ENCODE peak calls at places on chromosomes 1 and 21, in seven cellular contexts. One of them, this sample, is unnamed. For H3K4me1, the result is how much of the 10 kb centered on the place peaks cover.

GRCh38 chr1:11062965-11063401 is 3.2 kb upstream of the SRM start:
- DNase-seq in lung: no peak
- DNase-seq in mesendoderm: no peak
- DNase-seq in A549: no peak
- DNase-seq in SJSA1: no peak
- DNase-seq in aorta: no peak
- DNase-seq in GM23338: no peak
- DNase-seq in this sample: peak

GRCh38 chr1:32349211-32349708 is 13.0 kb downstream of the FAM229A start:
- DNase-seq in lung: peak
- DNase-seq in mesendoderm: no peak
- DNase-seq in GM23338: no peak
- DNase-seq in SJSA1: no peak
- DNase-seq in aorta: peak
- DNase-seq in A549: no peak
- DNase-seq in this sample: no peak

GRCh38 chr1:108831225-108831624 is 25.7 kb downstream of the AKNAD1 start:
- DNase-seq in mesendoderm: no peak
- DNase-seq in lung: no peak
- DNase-seq in SJSA1: peak
- DNase-seq in A549: no peak
- DNase-seq in GM23338: no peak
- DNase-seq in aorta: no peak
- DNase-seq in this sample: no peak

GRCh38 chr1:18557621-18558465 is 72.8 kb upstream of the PAX7 start:
- DNase-seq in lung: peak
- DNase-seq in A549: peak
- DNase-seq in GM23338: peak
- DNase-seq in mesendoderm: peak
- DNase-seq in SJSA1: no peak
- DNase-seq in aorta: no peak
- DNase-seq in this sample: no peak

GRCh38 chr1:46043491-46044017 is 88.9 kb downstream of the PIK3R3 start:
- DNase-seq in SJSA1: no peak
- DNase-seq in mesendoderm: peak
- DNase-seq in A549: no peak
- DNase-seq in lung: no peak
- DNase-seq in GM23338: peak
- DNase-seq in aorta: no peak
- DNase-seq in this sample: no peak

GRCh38 chr1:199101139-199101538 is 462.3 kb downstream of the PTPRC start:
- DNase-seq in lung: no peak
- DNase-seq in A549: no peak
- DNase-seq in mesendoderm: no peak
- DNase-seq in SJSA1: no peak
- DNase-seq in GM23338: no peak
- DNase-seq in aorta: no peak
- DNase-seq in this sample: no peak

GRCh38 chr1:195475568-195475967 is 1132.7 kb downstream of the KCNT2 start:
- DNase-seq in mesendoderm: peak
- DNase-seq in GM23338: no peak
- DNase-seq in A549: no peak
- DNase-seq in lung: no peak
- DNase-seq in SJSA1: no peak
- DNase-seq in aorta: no peak
- DNase-seq in this sample: no peak

GRCh38 chr1:211551628-211552465 is 27.1 kb downstream of the SLC30A1 start:
- DNase-seq in lung: no peak
- DNase-seq in A549: no peak
- DNase-seq in GM23338: no peak
- DNase-seq in mesendoderm: no peak
- DNase-seq in aorta: peak
- DNase-seq in SJSA1: no peak
- DNase-seq in this sample: peak

GRCh38 chr1:26317143-26317542 is 615 bp upstream of the CD52 start:
- DNase-seq in lung: no peak
- DNase-seq in GM23338: no peak
- DNase-seq in aorta: no peak
- DNase-seq in SJSA1: no peak
- DNase-seq in mesendoderm: no peak
- DNase-seq in A549: no peak
- DNase-seq in this sample: no peak

GRCh38 chr1:26320896-26321295 is 3.1 kb downstream of the CD52 start:
- DNase-seq in A549: no peak
- DNase-seq in SJSA1: no peak
- DNase-seq in GM23338: no peak
- DNase-seq in mesendoderm: no peak
- DNase-seq in lung: no peak
- DNase-seq in aorta: no peak
- DNase-seq in this sample: no peak

GRCh38 chr1:26315874-26316850 is 1.6 kb upstream of the CD52 start:
- DNase-seq in GM23338: peak
- DNase-seq in aorta: no peak
- DNase-seq in mesendoderm: no peak
- DNase-seq in SJSA1: no peak
- DNase-seq in A549: no peak
- DNase-seq in lung: no peak
- DNase-seq in this sample: no peak

GRCh38 chr1:26318338-26319064 is 743 bp downstream of the CD52 start:
- DNase-seq in aorta: peak
- DNase-seq in A549: no peak
- DNase-seq in GM23338: no peak
- DNase-seq in lung: no peak
- DNase-seq in SJSA1: no peak
- DNase-seq in mesendoderm: no peak
- DNase-seq in this sample: no peak

DNA sequence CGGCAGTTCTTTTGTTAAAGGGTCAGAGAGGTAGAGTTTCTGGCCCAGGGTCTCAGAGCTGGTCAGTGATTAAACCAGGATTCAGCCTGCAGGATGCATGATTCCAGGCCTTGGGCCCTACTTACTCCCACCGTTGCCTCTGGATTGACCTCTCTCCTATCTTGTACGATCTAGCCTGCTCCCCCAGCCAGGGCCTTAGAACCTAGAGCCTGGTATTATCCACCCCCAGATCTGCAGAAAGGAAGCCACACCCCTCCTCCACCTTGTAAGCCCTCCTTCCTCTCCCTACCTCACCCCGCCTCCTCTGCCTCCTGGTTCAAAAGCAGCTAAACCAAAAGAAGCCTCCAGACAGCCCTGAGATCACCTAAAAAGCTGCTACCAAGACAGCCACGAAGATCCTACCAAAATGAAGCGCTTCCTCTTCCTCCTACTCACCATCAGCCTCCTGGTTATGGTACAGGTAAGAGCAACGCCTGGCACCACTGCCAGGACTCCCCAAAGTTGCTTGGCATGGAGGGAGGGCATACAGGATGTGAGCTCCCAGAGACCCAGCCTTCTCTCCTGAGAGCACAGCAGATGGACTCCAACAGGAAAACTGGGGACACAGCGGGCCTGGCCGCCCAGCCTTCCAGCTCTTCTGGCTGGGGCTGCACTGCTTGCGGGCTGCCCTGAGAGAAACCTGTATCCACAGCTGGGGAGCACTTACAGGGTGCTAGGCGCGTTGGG is at the start of gene CD52:
- DNase-seq in GM23338: peak
- DNase-seq in lung: no peak
- DNase-seq in aorta: no peak
- DNase-seq in mesendoderm: peak
- DNase-seq in SJSA1: no peak
- DNase-seq in A549: no peak
- DNase-seq in this sample: no peak
- H3K4me1 ChIP-seq in GM23338: under half
- H3K4me1 ChIP-seq in lung: under half
- H3K4me1 ChIP-seq in aorta: under half
- H3K4me1 ChIP-seq in mesendoderm: under half
- H3K4me1 ChIP-seq in SJSA1: under half
- H3K4me1 ChIP-seq in A549: under half
- H3K4me1 ChIP-seq in this sample: under half

GRCh38 chr1:163436133-163436532 is 114.4 kb downstream of the NUF2 start:
- DNase-seq in GM23338: no peak
- DNase-seq in SJSA1: no peak
- DNase-seq in lung: no peak
- DNase-seq in aorta: no peak
- DNase-seq in mesendoderm: no peak
- DNase-seq in A549: no peak
- DNase-seq in this sample: no peak

GRCh38 chr1:163440090-163440489 is 118.3 kb downstream of the NUF2 start:
- DNase-seq in aorta: no peak
- DNase-seq in GM23338: no peak
- DNase-seq in A549: no peak
- DNase-seq in SJSA1: no peak
- DNase-seq in mesendoderm: no peak
- DNase-seq in lung: no peak
- DNase-seq in this sample: no peak

GRCh38 chr1:163442214-163442765 is 120.5 kb downstream of the NUF2 start:
- DNase-seq in A549: no peak
- DNase-seq in aorta: no peak
- DNase-seq in GM23338: no peak
- DNase-seq in mesendoderm: no peak
- DNase-seq in SJSA1: no peak
- DNase-seq in lung: no peak
- DNase-seq in this sample: no peak

GRCh38 chr1:163442940-163443339 is 121.2 kb downstream of the NUF2 start:
- DNase-seq in A549: no peak
- DNase-seq in SJSA1: no peak
- DNase-seq in GM23338: no peak
- DNase-seq in lung: no peak
- DNase-seq in mesendoderm: no peak
- DNase-seq in aorta: no peak
- DNase-seq in this sample: no peak

DNA sequence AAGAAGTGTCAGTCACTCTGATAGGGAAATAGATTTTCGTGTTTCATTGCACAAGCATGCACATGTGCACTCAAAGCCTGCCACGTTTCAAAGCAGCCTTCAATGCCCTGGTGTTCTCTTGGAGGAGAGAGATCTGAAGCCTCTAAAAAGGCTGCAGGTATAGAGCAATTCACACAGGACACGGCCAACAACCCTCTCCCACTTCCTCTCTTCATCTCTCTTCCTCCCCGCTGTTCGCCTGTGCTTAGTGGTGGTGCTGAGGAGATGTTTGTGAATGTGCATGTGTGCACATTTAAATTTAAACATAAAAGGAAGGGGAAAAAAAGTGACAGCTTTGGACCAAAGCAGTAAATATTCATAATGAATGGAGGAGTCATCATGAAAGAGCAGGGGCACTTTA is 117.8 kb downstream of the NUF2 start:
- DNase-seq in lung: no peak
- DNase-seq in aorta: no peak
- DNase-seq in SJSA1: no peak
- DNase-seq in A549: no peak
- DNase-seq in mesendoderm: no peak
- DNase-seq in GM23338: no peak
- DNase-seq in this sample: no peak
- H3K4me1 ChIP-seq in lung: under half
- H3K4me1 ChIP-seq in aorta: under half
- H3K4me1 ChIP-seq in SJSA1: under half
- H3K4me1 ChIP-seq in A549: under half
- H3K4me1 ChIP-seq in mesendoderm: under half
- H3K4me1 ChIP-seq in GM23338: under half
- H3K4me1 ChIP-seq in this sample: under half

GRCh38 chr21:41426656-41427311 is 745 bp downstream of the MX1 start:
- DNase-seq in lung: no peak
- DNase-seq in SJSA1: no peak
- DNase-seq in aorta: no peak
- DNase-seq in A549: no peak
- DNase-seq in GM23338: peak
- DNase-seq in mesendoderm: no peak
- DNase-seq in this sample: no peak

GRCh38 chr21:41427556-41427955 is 1.5 kb downstream of the MX1 start:
- DNase-seq in aorta: no peak
- DNase-seq in SJSA1: no peak
- DNase-seq in lung: no peak
- DNase-seq in A549: no peak
- DNase-seq in GM23338: no peak
- DNase-seq in mesendoderm: no peak
- DNase-seq in this sample: no peak

GRCh38 chr21:41428847-41429246 is 2.8 kb downstream of the MX1 start:
- DNase-seq in GM23338: no peak
- DNase-seq in lung: no peak
- DNase-seq in mesendoderm: no peak
- DNase-seq in SJSA1: no peak
- DNase-seq in aorta: no peak
- DNase-seq in A549: no peak
- DNase-seq in this sample: no peak

GRCh38 chr21:41429305-41429704 is 3.3 kb downstream of the MX1 start:
- DNase-seq in SJSA1: no peak
- DNase-seq in lung: no peak
- DNase-seq in A549: no peak
- DNase-seq in GM23338: no peak
- DNase-seq in mesendoderm: no peak
- DNase-seq in aorta: no peak
- DNase-seq in this sample: no peak

DNA sequence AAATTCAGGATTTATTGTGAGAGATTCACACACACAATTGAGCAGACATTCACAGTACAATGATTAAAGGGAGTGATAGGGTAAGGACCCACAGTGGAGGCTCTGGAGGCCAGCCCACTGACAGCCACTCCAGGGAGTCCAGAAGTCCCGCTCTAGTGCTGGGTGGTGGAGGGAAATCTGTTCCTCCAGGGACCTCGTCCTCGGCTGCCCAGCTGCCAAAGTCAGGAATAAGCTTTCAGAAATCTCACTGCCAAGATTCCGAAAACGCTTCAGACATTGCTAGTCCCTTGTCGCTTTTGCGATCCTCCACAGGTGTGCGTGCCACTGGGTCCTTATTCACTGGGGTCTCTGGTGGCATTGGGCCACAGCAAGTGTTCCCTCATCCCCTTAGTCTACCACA is 2.3 kb downstream of the MX1 start:
- DNase-seq in aorta: no peak
- DNase-seq in A549: no peak
- DNase-seq in lung: no peak
- DNase-seq in GM23338: no peak
- DNase-seq in mesendoderm: no peak
- DNase-seq in SJSA1: no peak
- DNase-seq in this sample: no peak
- H3K4me1 ChIP-seq in aorta: under half
- H3K4me1 ChIP-seq in A549: under half
- H3K4me1 ChIP-seq in lung: under half
- H3K4me1 ChIP-seq in GM23338: under half
- H3K4me1 ChIP-seq in mesendoderm: under half
- H3K4me1 ChIP-seq in SJSA1: under half
- H3K4me1 ChIP-seq in this sample: under half

GRCh38 chr1:12477936-12478611 is 139.9 kb downstream of the DHRS3 start:
- DNase-seq in lung: peak
- DNase-seq in GM23338: peak
- DNase-seq in mesendoderm: no peak
- DNase-seq in A549: peak
- DNase-seq in aorta: peak
- DNase-seq in SJSA1: peak
- DNase-seq in this sample: peak

GRCh38 chr1:12479311-12479710 is 138.7 kb downstream of the DHRS3 start:
- DNase-seq in GM23338: no peak
- DNase-seq in lung: no peak
- DNase-seq in SJSA1: no peak
- DNase-seq in aorta: no peak
- DNase-seq in mesendoderm: no peak
- DNase-seq in A549: no peak
- DNase-seq in this sample: no peak

GRCh38 chr1:12477301-12477700 is 140.7 kb downstream of the DHRS3 start:
- DNase-seq in mesendoderm: no peak
- DNase-seq in A549: no peak
- DNase-seq in SJSA1: no peak
- DNase-seq in lung: no peak
- DNase-seq in GM23338: no peak
- DNase-seq in aorta: no peak
- DNase-seq in this sample: no peak

GRCh38 chr1:12480031-12480430 is 138.0 kb downstream of the DHRS3 start:
- DNase-seq in SJSA1: no peak
- DNase-seq in lung: no peak
- DNase-seq in mesendoderm: no peak
- DNase-seq in aorta: no peak
- DNase-seq in A549: no peak
- DNase-seq in GM23338: no peak
- DNase-seq in this sample: no peak

GRCh38 chr1:12478612-12478985 is 139.4 kb downstream of the DHRS3 start:
- DNase-seq in GM23338: no peak
- DNase-seq in aorta: no peak
- DNase-seq in lung: no peak
- DNase-seq in mesendoderm: no peak
- DNase-seq in A549: no peak
- DNase-seq in SJSA1: no peak
- DNase-seq in this sample: no peak
- H3K4me1 ChIP-seq in GM23338: under half
- H3K4me1 ChIP-seq in aorta: under half
- H3K4me1 ChIP-seq in lung: under half
- H3K4me1 ChIP-seq in mesendoderm: under half
- H3K4me1 ChIP-seq in A549: half or more
- H3K4me1 ChIP-seq in SJSA1: half or more
- H3K4me1 ChIP-seq in this sample: half or more